ENCODE peak calls at places on chromosomes 2 and 18, in seven cellular contexts. I, F, K, H, P, S and Y are unnamed samples.

GRCh38 chr18:80176334-80177080 is 67.4 kb downstream of the ADNP2 start:
- DNase-seq in I (no peak), F (no peak), S (peak; percentile 47), K (no peak), P (no peak), H (no peak), Y (peak; percentile 54)

GRCh38 chr18:46072959-46073358 is 899 bp upstream of the PSTPIP2 start:
- DNase-seq in S (no peak), F (no peak), K (no peak), I (no peak), P (no peak), H (no peak), Y (no peak)

GRCh38 chr18:52888014-52888413 is 548.0 kb downstream of the DCC start:
- DNase-seq in P (no peak), I (no peak), K (peak; percentile 94), F (no peak), H (no peak), S (no peak), Y (no peak)

GRCh38 chr2:12923907-12924610 is 207.3 kb downstream of the TRIB2 start:
- DNase-seq in P (no peak), K (no peak), I (no peak), H (no peak), S (peak; percentile 20), F (no peak), Y (peak; percentile 71)

GRCh38 chr18:74734013-74734444 is 136.4 kb downstream of the ZNF407 start:
- DNase-seq in S (no peak), I (no peak), F (no peak), K (no peak), P (no peak), H (no peak), Y (no peak)

GRCh38 chr2:20482711-20483110 is 35.8 kb downstream of the RHOB start:
- DNase-seq in P (no peak), H (no peak), K (no peak), S (no peak), F (no peak), I (no peak), Y (no peak)

GRCh38 chr2:26560892-26561291 is 80.3 kb downstream of the CIB4 start:
- DNase-seq in K (no peak), P (no peak), S (no peak), H (no peak), I (no peak), F (no peak), Y (no peak)

GRCh38 chr2:42312106-42312505 is 48.9 kb downstream of the COX7A2L start:
- DNase-seq in H (peak; percentile 30), S (no peak), P (no peak), K (no peak), F (no peak), I (no peak), Y (no peak)

GRCh38 chr2:168448980-168449379 is 7.1 kb upstream of the CERS6 start:
- DNase-seq in I (no peak), S (no peak), P (no peak), F (no peak), H (no peak), K (no peak), Y (no peak)

GRCh38 chr2:223978451-223978850 is 21.2 kb downstream of the MRPL44 start:
- DNase-seq in K (no peak), F (no peak), S (no peak), P (no peak), I (no peak), H (no peak), Y (no peak)

GRCh38 chr18:10047237-10047636 is 133.4 kb downstream of the VAPA start:
- DNase-seq in H (no peak), F (no peak), K (no peak), P (no peak), I (no peak), S (peak; percentile 78), Y (peak; percentile 95)

GRCh38 chr18:73144030-73144429 is 276.2 kb upstream of the NETO1 start:
- DNase-seq in P (no peak), H (no peak), S (no peak), K (no peak), F (no peak), I (no peak), Y (no peak)

GRCh38 chr2:39666489-39667141 is 898 bp downstream of the TMEM178A start:
- DNase-seq in P (peak; percentile 55), K (no peak), S (peak; percentile 20), F (peak; percentile 32), H (no peak), I (no peak), Y (no peak)

GRCh38 chr2:88443353-88443938 is 9.0 kb downstream of the FOXI3 start:
- DNase-seq in I (no peak), P (no peak), K (peak; percentile 45), H (no peak), S (no peak), F (peak; percentile 64), Y (no peak)

GRCh38 chr2:1981421-1981820 is 237.1 kb upstream of the PXDN start:
- DNase-seq in P (no peak), I (no peak), H (no peak), S (no peak), F (no peak), K (no peak), Y (no peak)

GRCh38 chr2:55115795-55116597 is 65.7 kb upstream of the RTN4 start:
- DNase-seq in S (peak; percentile 74), H (peak; percentile 25), K (peak; percentile 73), I (no peak), F (no peak), P (no peak), Y (peak; percentile 80)

GRCh38 chr2:160562730-160563129 is 69.1 kb upstream of the RBMS1 start:
- DNase-seq in K (no peak), F (no peak), H (no peak), S (no peak), I (no peak), P (no peak), Y (no peak)

GRCh38 chr2:74119324-74119723 is 28.4 kb downstream of the BOLA3 start:
- DNase-seq in K (no peak), H (no peak), P (no peak), I (no peak), S (peak; percentile 38), F (no peak), Y (no peak)

GRCh38 chr2:128442891-128443302 is 124.2 kb upstream of the HS6ST1 start:
- DNase-seq in F (peak; percentile 60), K (peak; percentile 70), S (peak; percentile 30), H (no peak), P (peak; percentile 53), I (no peak), Y (no peak)
- H3K18ac ChIP-seq in F (peak overlapping the region; percentile 65), K (no peak overlapping the region), S (peak overlapping the region; percentile 74), H (no peak overlapping the region), P (no peak overlapping the region), I (peak overlapping the region; percentile 44), Y (peak overlapping the region; percentile 4)

DNA sequence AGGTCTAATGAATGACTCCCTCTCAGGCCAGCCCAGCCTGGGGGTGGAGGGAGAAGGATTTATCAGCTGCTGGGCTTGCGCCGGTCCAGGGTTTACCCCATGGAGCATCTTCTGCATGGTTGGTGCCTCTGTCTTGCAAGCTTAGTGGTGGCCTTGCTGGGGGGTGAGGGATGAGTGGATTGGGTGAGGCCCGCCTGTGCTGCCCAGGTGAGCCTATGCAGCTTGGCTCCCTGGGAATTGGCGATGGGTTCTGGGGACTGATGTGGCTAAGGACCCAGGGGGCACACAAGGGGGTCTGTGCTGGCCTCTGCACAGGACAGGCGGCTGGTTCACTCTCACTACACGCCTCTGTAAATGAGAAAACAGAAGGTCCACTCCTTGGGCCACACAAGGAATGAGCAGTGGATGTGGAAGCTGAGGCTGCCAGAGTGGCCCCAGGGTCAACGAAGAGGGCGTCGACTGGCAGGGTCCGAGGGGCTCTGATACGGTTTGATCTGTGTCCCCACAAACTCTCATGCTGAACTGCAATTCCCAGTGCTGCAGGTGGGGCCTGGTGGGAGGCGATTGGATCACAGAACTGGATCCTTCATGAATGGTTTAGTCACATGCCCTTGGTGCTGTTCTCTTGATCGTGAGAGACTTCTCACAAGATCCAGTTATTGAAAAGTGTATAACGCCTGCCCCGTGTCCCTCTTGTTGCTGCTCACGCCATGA is 151.6 kb upstream of the HDAC4 start:
- DNase-seq in P (no peak), I (no peak), K (no peak), S (no peak), F (no peak), H (no peak), Y (no peak)
- H3K18ac ChIP-seq in P (no peak overlapping the region), I (no peak overlapping the region), K (no peak overlapping the region), S (no peak overlapping the region), F (no peak overlapping the region), H (no peak overlapping the region), Y (no peak overlapping the region)

DNA sequence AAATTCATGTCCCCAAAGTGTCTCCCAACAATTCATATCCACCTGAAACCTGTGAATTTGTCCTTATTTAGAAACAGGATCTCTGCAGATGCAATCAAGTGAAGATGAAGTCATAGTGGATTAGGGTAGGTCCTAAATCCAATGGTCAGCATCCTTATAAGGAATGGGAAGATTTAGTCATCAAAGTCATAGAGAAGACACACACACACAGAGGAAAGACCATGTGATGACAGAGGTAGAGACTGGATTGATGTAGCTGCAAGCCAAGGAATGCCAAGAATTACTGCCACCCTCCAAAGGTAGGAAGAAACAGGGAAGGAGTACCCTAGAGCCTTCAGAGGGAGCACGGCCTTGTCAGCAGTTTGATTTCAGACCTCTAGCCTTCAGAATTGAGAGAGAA is 17.7 kb downstream of the ADD2 start:
- DNase-seq in I (no peak), P (no peak), F (no peak), K (peak; percentile 81), H (no peak), S (no peak), Y (no peak)
- H3K18ac ChIP-seq in I (no peak overlapping the region), P (no peak overlapping the region), F (no peak overlapping the region), K (no peak overlapping the region), H (no peak overlapping the region), S (no peak overlapping the region), Y (no peak overlapping the region)

GRCh38 chr2:240138275-240138984 is 2.0 kb downstream of the OTOS start:
- DNase-seq in S (no peak), F (peak; percentile 20), P (no peak), K (no peak), I (no peak), H (no peak), Y (peak; percentile 14)
- H3K18ac ChIP-seq in S (no peak overlapping the region), F (no peak overlapping the region), P (no peak overlapping the region), K (no peak overlapping the region), I (no peak overlapping the region), H (no peak overlapping the region), Y (no peak overlapping the region)

DNA sequence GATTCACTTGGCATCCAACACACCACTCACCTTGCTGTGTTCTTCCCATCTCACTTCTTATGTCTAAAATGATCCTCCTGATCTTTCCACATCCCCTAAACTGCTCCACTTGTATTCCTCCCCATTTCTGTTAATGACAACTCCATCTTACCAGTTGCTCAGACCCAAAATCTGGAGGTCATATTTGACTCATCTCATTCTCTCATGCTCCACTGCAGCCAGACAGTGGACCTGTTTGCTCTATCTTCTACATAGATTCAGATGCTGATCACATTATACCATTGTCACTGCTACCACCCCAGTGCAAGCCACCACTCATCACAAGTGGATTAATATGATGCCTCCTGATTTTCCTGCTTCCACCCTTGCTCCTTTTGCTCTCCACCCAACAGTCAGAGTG is 7.9 kb upstream of the NABP1 start:
- DNase-seq in I (no peak), S (no peak), P (no peak), H (no peak), F (no peak), K (no peak), Y (no peak)
- H3K18ac ChIP-seq in I (no peak overlapping the region), S (no peak overlapping the region), P (no peak overlapping the region), H (no peak overlapping the region), F (no peak overlapping the region), K (no peak overlapping the region), Y (no peak overlapping the region)

DNA sequence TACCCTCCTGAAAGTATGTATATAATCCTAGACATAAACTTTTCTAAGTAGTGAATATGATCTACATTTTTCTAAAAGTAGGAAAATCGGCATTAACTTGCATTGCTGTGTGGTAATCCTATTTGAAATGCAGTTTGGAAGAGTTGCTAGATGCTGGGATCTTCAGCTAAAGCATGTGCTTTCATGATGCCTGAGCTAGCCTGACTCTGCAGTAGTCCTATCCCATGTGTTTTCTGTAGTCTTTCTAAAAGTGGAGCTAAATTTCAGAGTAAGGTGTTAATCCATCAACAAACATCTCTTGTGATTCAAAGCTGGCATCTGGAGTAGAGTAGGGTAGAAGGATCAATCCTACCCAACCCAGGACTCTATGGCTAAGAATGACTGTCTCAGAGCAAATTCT is 229.4 kb downstream of the THSD7B start:
- DNase-seq in S (no peak), P (no peak), H (no peak), F (no peak), K (no peak), I (no peak), Y (no peak)
- H3K18ac ChIP-seq in S (no peak overlapping the region), P (no peak overlapping the region), H (no peak overlapping the region), F (no peak overlapping the region), K (no peak overlapping the region), I (no peak overlapping the region), Y (no peak overlapping the region)